ENCODE peak calls at places on chromosome 17, in five cellular contexts. One of them, this sample, is unnamed.

GRCh38 chr17:78240012-78240655 is 8.7 kb downstream of the TMEM235 start:
- DNase-seq in SK-N-SH: no peak
- DNase-seq in HepG2: no peak
- DNase-seq in K562: no peak
- DNase-seq in GM12878: no peak
- DNase-seq in this sample: no peak

GRCh38 chr17:17874478-17874877 is 37.7 kb upstream of the SREBF1 start:
- DNase-seq in SK-N-SH: no peak
- DNase-seq in HepG2: no peak
- DNase-seq in K562: no peak
- DNase-seq in GM12878: no peak
- DNase-seq in this sample: no peak

GRCh38 chr17:339193-340061 is 13.2 kb downstream of the RPH3AL start:
- DNase-seq in SK-N-SH: peak; percentile 26
- DNase-seq in HepG2: no peak
- DNase-seq in K562: no peak
- DNase-seq in GM12878: no peak
- DNase-seq in this sample: no peak

GRCh38 chr17:47785538-47786123 is 36.0 kb downstream of the OSBPL7 start:
- DNase-seq in SK-N-SH: no peak
- DNase-seq in HepG2: peak; percentile 52
- DNase-seq in K562: peak; percentile 74
- DNase-seq in GM12878: no peak
- DNase-seq in this sample: peak; percentile 48

GRCh38 chr17:80844418-80844990 is 147.1 kb upstream of the CHMP6 start:
- DNase-seq in SK-N-SH: no peak
- DNase-seq in HepG2: no peak
- DNase-seq in K562: no peak
- DNase-seq in GM12878: no peak
- DNase-seq in this sample: no peak

GRCh38 chr17:19003966-19004600 is 481 bp downstream of the FAM83G start:
- DNase-seq in SK-N-SH: peak; percentile 54
- DNase-seq in HepG2: peak; percentile 50
- DNase-seq in K562: peak; percentile 75
- DNase-seq in GM12878: no peak
- DNase-seq in this sample: peak; percentile 44

GRCh38 chr17:21166599-21167265 is 40.0 kb downstream of the DHRS7B start:
- DNase-seq in SK-N-SH: no peak
- DNase-seq in HepG2: no peak
- DNase-seq in K562: no peak
- DNase-seq in GM12878: no peak
- DNase-seq in this sample: no peak

GRCh38 chr17:46056800-46057304 is 57.8 kb downstream of the STH start:
- DNase-seq in SK-N-SH: no peak
- DNase-seq in HepG2: no peak
- DNase-seq in K562: no peak
- DNase-seq in GM12878: no peak
- DNase-seq in this sample: no peak

GRCh38 chr17:76735586-76736348 is 1.4 kb downstream of the SRSF2 start:
- DNase-seq in SK-N-SH: no peak
- DNase-seq in HepG2: no peak
- DNase-seq in K562: no peak
- DNase-seq in GM12878: no peak
- DNase-seq in this sample: no peak

GRCh38 chr17:31537558-31537957 is 146.1 kb downstream of the RAB11FIP4 start:
- DNase-seq in SK-N-SH: no peak
- DNase-seq in HepG2: no peak
- DNase-seq in K562: no peak
- DNase-seq in GM12878: no peak
- DNase-seq in this sample: no peak

GRCh38 chr17:76202516-76202915 is 37.8 kb downstream of the RNF157 start:
- DNase-seq in SK-N-SH: no peak
- DNase-seq in HepG2: no peak
- DNase-seq in K562: no peak
- DNase-seq in GM12878: no peak
- DNase-seq in this sample: no peak

GRCh38 chr17:57084361-57084801 is 665 bp upstream of the AKAP1 start:
- DNase-seq in SK-N-SH: no peak
- DNase-seq in HepG2: no peak
- DNase-seq in K562: no peak
- DNase-seq in GM12878: no peak
- DNase-seq in this sample: no peak

GRCh38 chr17:43570518-43570928 is 24.4 kb upstream of the ETV4 start:
- DNase-seq in SK-N-SH: no peak
- DNase-seq in HepG2: no peak
- DNase-seq in K562: no peak
- DNase-seq in GM12878: no peak
- DNase-seq in this sample: no peak

GRCh38 chr17:46212634-46213435 is 19.6 kb upstream of the KANSL1 start:
- DNase-seq in SK-N-SH: peak; percentile 77
- DNase-seq in HepG2: peak; percentile 76
- DNase-seq in K562: peak; percentile 66
- DNase-seq in GM12878: no peak
- DNase-seq in this sample: peak; percentile 76

GRCh38 chr17:82416264-82416663 is 1.9 kb upstream of the HEXD start:
- DNase-seq in SK-N-SH: no peak
- DNase-seq in HepG2: no peak
- DNase-seq in K562: no peak
- DNase-seq in GM12878: no peak
- DNase-seq in this sample: no peak

GRCh38 chr17:81434681-81435417 is 39.6 kb downstream of the BAHCC1 start:
- DNase-seq in SK-N-SH: no peak
- DNase-seq in HepG2: no peak
- DNase-seq in K562: no peak
- DNase-seq in GM12878: no peak
- DNase-seq in this sample: no peak

GRCh38 chr17:42118545-42118944 is 2.6 kb downstream of the KAT2A start:
- DNase-seq in SK-N-SH: peak; percentile 56
- DNase-seq in HepG2: peak; percentile 52
- DNase-seq in K562: peak; percentile 51
- DNase-seq in GM12878: no peak
- DNase-seq in this sample: peak; percentile 45

GRCh38 chr17:65742433-65743312 is 181.2 kb upstream of the AXIN2 start:
- DNase-seq in SK-N-SH: peak; percentile 14
- DNase-seq in HepG2: peak; percentile 62
- DNase-seq in K562: no peak
- DNase-seq in GM12878: no peak
- DNase-seq in this sample: no peak

GRCh38 chr17:42252528-42253172 is 23.5 kb downstream of the STAT5B start:
- DNase-seq in SK-N-SH: no peak
- DNase-seq in HepG2: no peak
- DNase-seq in K562: no peak
- DNase-seq in GM12878: no peak
- DNase-seq in this sample: no peak

GRCh38 chr17:17567631-17568030 is 23.9 kb downstream of the PEMT start:
- DNase-seq in SK-N-SH: peak; percentile 65
- DNase-seq in HepG2: no peak
- DNase-seq in K562: no peak
- DNase-seq in GM12878: no peak
- DNase-seq in this sample: no peak

GRCh38 chr17:57257213-57257873 is 1.0 kb downstream of the MSI2 start:
- DNase-seq in SK-N-SH: peak; percentile 40
- DNase-seq in HepG2: no peak
- DNase-seq in K562: no peak
- DNase-seq in GM12878: no peak
- DNase-seq in this sample: no peak

GRCh38 chr17:41835800-41836549 is at the start of gene NT5C3B:
- DNase-seq in SK-N-SH: peak; percentile 98
- DNase-seq in HepG2: peak; percentile 52
- DNase-seq in K562: peak; percentile 96
- DNase-seq in GM12878: no peak
- DNase-seq in this sample: peak; percentile 98

DNA sequence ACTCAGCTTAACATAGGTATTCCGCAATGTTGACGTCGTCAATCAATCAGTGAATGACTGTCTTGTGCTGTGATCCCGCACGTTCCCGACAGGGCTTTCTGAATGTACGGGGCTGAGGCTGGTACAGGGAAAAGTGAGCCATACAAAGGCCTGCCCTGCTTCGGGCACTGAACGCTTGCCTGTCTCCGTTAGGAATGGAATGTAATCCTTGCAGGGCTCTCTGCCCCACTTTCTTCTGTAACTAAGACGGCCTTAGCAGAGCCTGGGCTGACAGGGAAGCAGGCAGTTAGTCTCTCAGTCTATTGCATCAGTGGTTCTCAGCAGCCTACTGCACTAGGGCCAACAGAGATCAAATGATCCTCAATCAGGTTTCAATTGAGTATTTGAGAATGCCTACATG is 16.2 kb upstream of the MYH3 start:
- DNase-seq in SK-N-SH: no peak
- DNase-seq in HepG2: no peak
- DNase-seq in K562: no peak
- DNase-seq in GM12878: no peak
- DNase-seq in this sample: no peak
- TF ChIP-seq FOXM1 in SK-N-SH: no peak
- TF ChIP-seq FOXM1 in HepG2: no peak
- TF ChIP-seq FOXM1 in K562: no peak
- TF ChIP-seq FOXM1 in GM12878: no peak
- TF ChIP-seq FOXM1 in this sample: no peak

GRCh38 chr17:72580321-72581127 is 459.7 kb downstream of the SOX9 start:
- DNase-seq in SK-N-SH: no peak
- DNase-seq in HepG2: peak; percentile 100
- DNase-seq in K562: no peak
- DNase-seq in GM12878: no peak
- DNase-seq in this sample: no peak
- TF ChIP-seq FOXM1 in SK-N-SH: no peak
- TF ChIP-seq FOXM1 in HepG2: no peak
- TF ChIP-seq FOXM1 in K562: no peak
- TF ChIP-seq FOXM1 in GM12878: no peak
- TF ChIP-seq FOXM1 in this sample: no peak

GRCh38 chr17:39553326-39553945 is 54.3 kb downstream of the NEUROD2 start:
- DNase-seq in SK-N-SH: no peak
- DNase-seq in HepG2: no peak
- DNase-seq in K562: no peak
- DNase-seq in GM12878: no peak
- DNase-seq in this sample: no peak

GRCh38 chr17:39543669-39544068 is 64.1 kb downstream of the NEUROD2 start:
- DNase-seq in SK-N-SH: no peak
- DNase-seq in HepG2: no peak
- DNase-seq in K562: no peak
- DNase-seq in GM12878: no peak
- DNase-seq in this sample: no peak

GRCh38 chr17:39547713-39548478 is 59.8 kb downstream of the NEUROD2 start:
- DNase-seq in SK-N-SH: peak; percentile 76
- DNase-seq in HepG2: peak; percentile 50
- DNase-seq in K562: peak; percentile 79
- DNase-seq in GM12878: peak; percentile 31
- DNase-seq in this sample: peak; percentile 70

GRCh38 chr17:39551879-39552278 is 55.8 kb downstream of the NEUROD2 start:
- DNase-seq in SK-N-SH: no peak
- DNase-seq in HepG2: no peak
- DNase-seq in K562: no peak
- DNase-seq in GM12878: no peak
- DNase-seq in this sample: no peak

DNA sequence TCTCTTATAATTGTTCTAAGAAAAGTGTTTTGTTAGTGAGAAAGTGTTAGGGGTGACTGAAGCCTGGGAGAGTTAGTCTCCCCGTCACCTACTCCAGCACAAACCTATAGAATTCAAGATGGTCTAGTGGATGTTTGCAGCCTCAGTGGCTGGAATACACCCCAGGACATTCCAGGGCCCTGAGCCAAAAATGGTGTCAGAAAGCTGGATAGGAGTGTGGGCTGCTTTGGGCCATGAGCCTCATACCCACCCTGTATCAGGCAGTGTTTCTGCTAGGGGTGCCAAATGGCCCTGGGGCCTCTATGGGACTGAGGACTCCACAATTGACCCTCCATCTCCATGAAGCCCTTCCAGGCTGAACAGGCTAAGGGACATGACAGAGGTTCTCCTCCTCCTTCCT is 59.2 kb downstream of the NEUROD2 start:
- DNase-seq in SK-N-SH: no peak
- DNase-seq in HepG2: no peak
- DNase-seq in K562: no peak
- DNase-seq in GM12878: no peak
- DNase-seq in this sample: no peak
- TF ChIP-seq FOXM1 in SK-N-SH: no peak
- TF ChIP-seq FOXM1 in HepG2: no peak
- TF ChIP-seq FOXM1 in K562: no peak
- TF ChIP-seq FOXM1 in GM12878: no peak
- TF ChIP-seq FOXM1 in this sample: no peak

GRCh38 chr17:2416010-2416734 is 15.3 kb upstream of the MNT start:
- DNase-seq in SK-N-SH: peak; percentile 88
- DNase-seq in HepG2: peak; percentile 61
- DNase-seq in K562: peak; percentile 74
- DNase-seq in GM12878: no peak
- DNase-seq in this sample: peak; percentile 84

GRCh38 chr17:2410951-2411350 is 10.1 kb upstream of the MNT start:
- DNase-seq in SK-N-SH: no peak
- DNase-seq in HepG2: no peak
- DNase-seq in K562: no peak
- DNase-seq in GM12878: no peak
- DNase-seq in this sample: no peak

GRCh38 chr17:2414665-2415064 is 13.8 kb upstream of the MNT start:
- DNase-seq in SK-N-SH: no peak
- DNase-seq in HepG2: no peak
- DNase-seq in K562: no peak
- DNase-seq in GM12878: no peak
- DNase-seq in this sample: no peak

GRCh38 chr17:2415081-2415480 is 14.2 kb upstream of the MNT start:
- DNase-seq in SK-N-SH: no peak
- DNase-seq in HepG2: no peak
- DNase-seq in K562: no peak
- DNase-seq in GM12878: no peak
- DNase-seq in this sample: no peak

GRCh38 chr17:2412561-2413021 is 11.7 kb upstream of the MNT start:
- DNase-seq in SK-N-SH: peak; percentile 84
- DNase-seq in HepG2: no peak
- DNase-seq in K562: no peak
- DNase-seq in GM12878: no peak
- DNase-seq in this sample: no peak
- TF ChIP-seq FOXM1 in SK-N-SH: no peak
- TF ChIP-seq FOXM1 in HepG2: no peak
- TF ChIP-seq FOXM1 in K562: no peak
- TF ChIP-seq FOXM1 in GM12878: no peak
- TF ChIP-seq FOXM1 in this sample: no peak

DNA sequence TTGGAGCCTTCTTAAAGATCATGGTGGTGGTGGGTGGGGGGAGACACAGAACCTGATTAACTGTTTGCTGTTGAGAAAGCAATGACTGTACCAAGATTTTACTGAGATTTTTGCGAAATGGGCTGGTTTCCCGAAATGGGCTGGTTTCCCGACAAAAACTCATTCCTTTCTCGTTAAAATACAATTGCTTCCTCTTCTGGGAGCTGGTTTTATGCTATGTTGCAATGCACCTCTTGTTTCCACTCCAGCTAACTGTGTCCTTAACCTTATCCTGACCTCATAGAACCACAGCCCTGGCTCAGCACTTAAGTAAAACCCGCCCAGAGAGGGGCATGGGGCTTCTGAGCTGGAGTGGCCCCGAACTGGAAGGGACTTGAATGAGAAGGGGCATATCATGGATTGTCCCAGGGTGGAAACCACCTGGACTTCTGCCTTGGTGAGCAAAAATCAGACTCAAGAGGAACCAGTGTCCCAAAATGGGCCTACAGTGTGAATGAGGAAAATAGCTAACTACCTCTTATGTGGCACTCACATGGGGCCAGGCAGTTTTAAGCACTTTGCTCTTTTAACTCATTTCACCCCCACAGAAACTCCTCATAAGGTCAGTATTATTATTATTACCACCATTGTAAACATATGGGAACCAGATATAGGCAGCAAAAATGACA is 20.8 kb downstream of the FAM20A start:
- DNase-seq in SK-N-SH: no peak
- DNase-seq in HepG2: peak; percentile 88
- DNase-seq in K562: no peak
- DNase-seq in GM12878: no peak
- DNase-seq in this sample: no peak
- TF ChIP-seq FOXM1 in SK-N-SH: no peak
- TF ChIP-seq FOXM1 in HepG2: no peak
- TF ChIP-seq FOXM1 in K562: no peak
- TF ChIP-seq FOXM1 in GM12878: no peak
- TF ChIP-seq FOXM1 in this sample: no peak

This sample was measured in HEK293T.